ENCODE peak calls at places on chromosomes 5 and 9, in nine cellular contexts. W, F, U, Y, B, C, P, E and V are unnamed samples.

GRCh38 chr5:40521108-40521785 is 158.5 kb upstream of the PTGER4 start:
- DNase-seq in W (no peak), F (no peak), U (no peak), Y (no peak), B (no peak), C (no peak), P (no peak), E (no peak), V (no peak)

GRCh38 chr9:100084145-100084478 is 14.7 kb downstream of the ERP44 start:
- DNase-seq in W (no peak), F (no peak), U (no peak), Y (no peak), B (no peak), C (no peak), P (no peak), E (no peak), V (no peak)

GRCh38 chr5:14683906-14684455 is 19.5 kb downstream of the OTULIN start:
- DNase-seq in W (no peak), F (no peak), U (no peak), Y (no peak), B (no peak), C (no peak), P (no peak), E (no peak), V (no peak)

GRCh38 chr5:26700759-26701384 is 337.5 kb downstream of the CDH9 start:
- DNase-seq in W (peak), F (no peak), U (no peak), Y (no peak), B (peak), C (no peak), P (no peak), E (no peak), V (no peak)

GRCh38 chr5:1240496-1241260 is 15.5 kb downstream of the SLC6A18 start:
- DNase-seq in W (no peak), F (no peak), U (no peak), Y (no peak), B (no peak), C (no peak), P (no peak), E (no peak), V (no peak)

GRCh38 chr5:43192558-43193170 is 639 bp downstream of the NIM1K start:
- DNase-seq in W (no peak), F (peak), U (peak), Y (no peak), B (peak), C (peak), P (peak), E (no peak), V (peak)

GRCh38 chr9:123715258-123715657 is 214.7 kb downstream of the DENND1A start:
- DNase-seq in W (no peak), F (no peak), U (no peak), Y (no peak), B (no peak), C (no peak), P (no peak), E (no peak), V (no peak)

GRCh38 chr5:157550668-157551067 is 24.9 kb downstream of the ADAM19 start:
- DNase-seq in W (no peak), F (no peak), U (no peak), Y (no peak), B (no peak), C (no peak), P (no peak), E (no peak), V (no peak)

GRCh38 chr9:120845255-120845654 is 2.5 kb upstream of the PSMD5 start:
- DNase-seq in W (no peak), F (peak), U (no peak), Y (no peak), B (no peak), C (no peak), P (no peak), E (no peak), V (peak)

GRCh38 chr5:110105692-110106091 is 416.0 kb downstream of the MAN2A1 start:
- DNase-seq in W (no peak), F (peak), U (peak), Y (no peak), B (peak), C (peak), P (no peak), E (no peak), V (peak)

GRCh38 chr5:178532236-178532635 is 58.0 kb downstream of the COL23A1 start:
- DNase-seq in W (no peak), F (no peak), U (no peak), Y (no peak), B (no peak), C (no peak), P (no peak), E (no peak), V (no peak)

GRCh38 chr5:111143910-111144309 is 51.8 kb downstream of the WDR36 start:
- DNase-seq in W (no peak), F (peak), U (peak), Y (peak), B (peak), C (peak), P (no peak), E (no peak), V (peak)

GRCh38 chr9:16726718-16727451 is 143.6 kb downstream of the BNC2 start:
- DNase-seq in W (peak), F (peak), U (peak), Y (no peak), B (peak), C (peak), P (peak), E (peak), V (peak)

GRCh38 chr9:81787747-81788632 is 98.6 kb upstream of the TLE1 start:
- DNase-seq in W (peak), F (peak), U (no peak), Y (peak), B (peak), C (peak), P (peak), E (peak), V (peak)

GRCh38 chr9:107426126-107426525 is 63.4 kb downstream of the KLF4 start:
- DNase-seq in W (no peak), F (no peak), U (no peak), Y (no peak), B (no peak), C (no peak), P (no peak), E (no peak), V (no peak)

GRCh38 chr9:34049630-34050384 is 1.1 kb upstream of the UBAP2 start:
- DNase-seq in W (no peak), F (no peak), U (peak), Y (no peak), B (no peak), C (no peak), P (no peak), E (peak), V (no peak)

GRCh38 chr9:112743216-112743835 is 7.2 kb upstream of the SNX30 start:
- DNase-seq in W (no peak), F (no peak), U (no peak), Y (no peak), B (no peak), C (no peak), P (no peak), E (no peak), V (no peak)

GRCh38 chr9:20462410-20462809 is 159.9 kb downstream of the MLLT3 start:
- DNase-seq in W (no peak), F (no peak), U (no peak), Y (no peak), B (no peak), C (no peak), P (no peak), E (no peak), V (no peak)

GRCh38 chr5:154524846-154525245 is 46.8 kb upstream of the HAND1 start:
- DNase-seq in W (no peak), F (no peak), U (no peak), Y (no peak), B (no peak), C (no peak), P (no peak), E (no peak), V (no peak)

GRCh38 chr5:10645146-10645545 is 81.3 kb downstream of the ANKRD33B start:
- DNase-seq in W (no peak), F (no peak), U (no peak), Y (no peak), B (no peak), C (no peak), P (no peak), E (no peak), V (no peak)

GRCh38 chr9:136311433-136312375 is 7.8 kb upstream of the CCDC187 start:
- DNase-seq in W (no peak), F (no peak), U (no peak), Y (no peak), B (no peak), C (peak), P (peak), E (peak), V (no peak)

GRCh38 chr9:136309806-136310220 is 5.9 kb upstream of the CCDC187 start:
- DNase-seq in W (no peak), F (no peak), U (no peak), Y (no peak), B (no peak), C (no peak), P (no peak), E (no peak), V (no peak)

GRCh38 chr9:136312436-136312835 is 8.5 kb upstream of the CCDC187 start:
- DNase-seq in W (peak), F (peak), U (no peak), Y (no peak), B (peak), C (peak), P (peak), E (no peak), V (peak)

GRCh38 chr9:136310273-136311030 is 6.6 kb upstream of the CCDC187 start:
- DNase-seq in W (no peak), F (no peak), U (no peak), Y (no peak), B (no peak), C (peak), P (no peak), E (no peak), V (no peak)

DNA sequence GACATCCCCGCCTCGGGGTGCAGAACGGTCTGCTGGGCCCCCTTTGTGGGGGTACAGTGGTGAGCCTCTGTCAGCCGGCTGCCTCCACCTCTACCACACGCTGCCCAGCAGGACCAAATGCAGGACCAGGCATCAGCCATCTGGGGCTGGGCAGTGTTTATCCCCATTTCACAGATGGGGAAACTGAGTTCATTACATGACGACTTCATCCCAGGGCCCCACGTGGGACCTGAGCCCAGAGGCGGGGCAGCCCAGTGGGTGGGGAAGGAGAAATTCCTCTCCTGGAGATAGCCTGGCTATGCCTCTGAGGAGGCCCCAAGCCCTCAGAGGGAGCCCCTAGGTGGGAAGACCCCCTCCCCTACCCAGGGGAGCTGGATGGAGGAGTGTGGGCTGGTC is 7.1 kb upstream of the CCDC187 start:
- DNase-seq in W (no peak), F (no peak), U (no peak), Y (no peak), B (no peak), C (no peak), P (no peak), E (no peak), V (no peak)
- H3K4me3 ChIP-seq in W (no peak), F (no peak), U (no peak), Y (no peak), B (no peak), C (no peak), P (no peak), E (no peak), V (no peak)

DNA sequence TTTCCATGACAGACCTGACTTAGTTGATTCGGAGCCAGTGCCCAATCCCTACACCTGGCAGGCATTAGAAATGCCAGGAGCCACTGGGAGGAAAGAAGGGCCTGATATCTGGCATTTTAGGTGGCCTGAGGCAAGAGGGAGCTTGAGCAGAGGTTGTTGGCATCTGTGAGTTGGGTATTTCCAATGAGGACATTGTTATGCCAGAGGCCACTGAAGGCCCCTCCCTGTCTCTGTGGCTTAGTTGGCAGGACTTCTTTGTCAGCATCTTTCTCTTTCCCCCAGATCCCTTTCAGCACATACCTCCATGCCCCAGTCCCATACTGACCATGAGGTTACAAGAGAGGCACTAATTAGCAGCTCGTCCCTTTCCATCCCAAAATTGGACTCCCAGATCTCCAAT is 68.8 kb upstream of the MAP3K1 start:
- DNase-seq in W (no peak), F (no peak), U (no peak), Y (no peak), B (no peak), C (no peak), P (no peak), E (no peak), V (no peak)
- TF ChIP-seq CTCF in W (no peak), F (no peak), U (no peak), Y (no peak), B (no peak), C (no peak), P (no peak), E (no peak), V (no peak)

DNA sequence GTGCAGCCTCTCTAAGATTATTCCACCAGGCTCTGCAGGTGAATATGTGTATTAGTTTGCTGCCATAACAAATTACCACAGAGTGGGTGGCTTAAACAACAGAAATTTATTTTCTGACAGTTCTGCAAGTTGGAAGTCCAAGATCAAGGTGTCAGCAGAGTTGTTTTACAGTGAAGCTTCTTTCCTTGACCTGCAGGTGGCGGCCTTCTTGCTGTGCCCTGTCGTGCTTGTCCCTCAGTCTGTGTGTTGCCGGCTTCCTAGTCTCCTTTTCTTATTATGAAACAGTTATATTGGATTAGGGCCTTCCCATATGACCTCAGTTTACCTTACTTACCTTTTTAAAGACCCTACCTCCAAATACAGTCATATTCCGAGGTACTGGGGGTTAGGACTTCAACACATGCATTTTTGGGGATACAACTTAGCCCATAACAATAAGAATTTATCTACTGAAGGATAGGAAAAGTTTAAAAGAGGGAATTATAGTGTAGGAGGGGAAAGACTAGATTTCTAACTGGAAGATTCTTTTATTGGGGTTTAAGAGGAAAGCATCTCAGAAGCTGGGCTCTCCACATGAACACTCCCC is 97.4 kb downstream of the OSTF1 start:
- DNase-seq in W (peak), F (no peak), U (no peak), Y (no peak), B (no peak), C (peak), P (peak), E (peak), V (peak)
- H3K4me3 ChIP-seq in W (no peak), F (no peak), U (no peak), Y (no peak), B (no peak), C (no peak), P (no peak), E (no peak), V (no peak)

GRCh38 chr5:132838516-132839282 is 8.3 kb upstream of the SHROOM1 start:
- DNase-seq in W (no peak), F (no peak), U (no peak), Y (no peak), B (no peak), C (no peak), P (no peak), E (peak), V (no peak)

GRCh38 chr5:132836852-132837251 is 6.4 kb upstream of the SHROOM1 start:
- DNase-seq in W (no peak), F (no peak), U (no peak), Y (no peak), B (no peak), C (no peak), P (no peak), E (no peak), V (no peak)

GRCh38 chr5:132840313-132840712 is 9.9 kb upstream of the SHROOM1 start:
- DNase-seq in W (no peak), F (no peak), U (no peak), Y (no peak), B (no peak), C (no peak), P (no peak), E (no peak), V (no peak)

GRCh38 chr5:132839426-132840301 is 9.2 kb upstream of the SHROOM1 start:
- DNase-seq in W (no peak), F (peak), U (no peak), Y (no peak), B (peak), C (no peak), P (peak), E (peak), V (peak)

DNA sequence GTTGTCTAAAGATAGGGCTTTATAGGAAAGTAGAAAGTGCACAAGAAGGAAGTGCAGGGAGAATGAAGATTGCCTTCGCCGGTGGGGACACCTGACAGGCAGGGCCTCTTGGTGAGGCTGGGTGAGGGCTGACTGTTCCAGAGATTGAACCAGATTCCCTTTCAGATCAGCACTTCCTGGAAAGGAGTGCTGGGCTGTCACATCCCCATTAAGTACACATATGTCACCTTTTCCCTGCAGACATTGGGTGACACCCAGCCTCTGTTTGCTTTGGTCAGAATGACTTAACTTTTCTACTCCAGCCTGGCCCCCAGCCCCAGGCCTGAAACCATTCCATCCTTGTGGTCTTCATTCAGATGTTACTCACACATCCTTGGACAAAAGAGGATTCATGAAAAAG is 7.4 kb upstream of the SHROOM1 start:
- DNase-seq in W (no peak), F (no peak), U (no peak), Y (no peak), B (no peak), C (no peak), P (peak), E (peak), V (no peak)
- TF ChIP-seq CTCF in W (no peak), F (no peak), U (no peak), Y (no peak), B (no peak), C (no peak), P (no peak), E (no peak), V (no peak)

DNA sequence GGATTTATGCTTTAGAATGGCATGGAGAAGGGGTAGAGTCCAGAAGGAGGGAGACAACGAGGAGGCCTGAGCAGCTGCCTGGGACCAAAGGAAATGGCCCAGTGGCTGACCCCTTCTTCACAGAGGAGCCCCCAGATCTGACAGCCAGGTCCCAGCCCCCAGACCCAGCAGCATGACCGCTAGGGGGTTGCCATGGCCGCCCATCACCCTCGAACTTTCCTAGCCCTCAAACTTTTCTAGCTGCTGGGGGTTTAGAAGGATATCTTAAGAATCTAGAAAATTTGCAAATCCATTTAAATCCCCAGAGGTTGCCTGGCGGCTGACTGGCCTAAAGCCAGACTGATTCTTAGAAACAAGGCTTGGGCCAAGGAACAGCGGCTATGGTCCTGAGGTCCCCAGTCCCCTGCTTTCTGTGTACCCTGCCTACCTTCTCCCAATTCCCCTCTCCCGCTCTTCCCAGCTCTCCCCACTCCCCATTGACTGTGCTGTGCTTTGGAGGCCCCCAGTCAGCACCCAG is 969 bp downstream of the PDGFRB start:
- DNase-seq in W (no peak), F (no peak), U (no peak), Y (no peak), B (no peak), C (no peak), P (no peak), E (no peak), V (no peak)
- H3K4me3 ChIP-seq in W (no peak), F (peak), U (peak), Y (peak), B (peak), C (no peak), P (peak), E (peak), V (peak)